ENCODE peak calls at places on chromosome 11, in ten cellular contexts. One of them, this sample, is unnamed.

GRCh38 chr11:117022526-117022925 is 75.7 kb downstream of the SIK3 start:
- DNase-seq in left lung: no peak
- DNase-seq in keratinocyte: no peak
- DNase-seq in CD4-positive, alpha-beta memory T cell: peak
- DNase-seq in upper lobe of left lung: no peak
- DNase-seq in tibial nerve: no peak
- DNase-seq in RWPE1: no peak
- DNase-seq in GM23248: no peak
- DNase-seq in neuronal stem cell: no peak
- DNase-seq in ovary: no peak
- DNase-seq in this sample: no peak

GRCh38 chr11:78645226-78646202 is 70.8 kb upstream of the NARS2 start:
- DNase-seq in neuronal stem cell: peak
- DNase-seq in left lung: peak
- DNase-seq in tibial nerve: peak
- DNase-seq in RWPE1: peak
- DNase-seq in keratinocyte: peak
- DNase-seq in GM23248: peak
- DNase-seq in ovary: peak
- DNase-seq in CD4-positive, alpha-beta memory T cell: peak
- DNase-seq in upper lobe of left lung: no peak
- DNase-seq in this sample: peak

GRCh38 chr11:46247664-46248063 is 29.8 kb upstream of the CREB3L1 start:
- DNase-seq in CD4-positive, alpha-beta memory T cell: peak
- DNase-seq in GM23248: peak
- DNase-seq in neuronal stem cell: peak
- DNase-seq in RWPE1: peak
- DNase-seq in tibial nerve: no peak
- DNase-seq in ovary: no peak
- DNase-seq in keratinocyte: no peak
- DNase-seq in upper lobe of left lung: no peak
- DNase-seq in left lung: no peak
- DNase-seq in this sample: peak

GRCh38 chr11:72039108-72039850 is 40.6 kb downstream of the IL18BP start:
- DNase-seq in left lung: no peak
- DNase-seq in CD4-positive, alpha-beta memory T cell: no peak
- DNase-seq in neuronal stem cell: no peak
- DNase-seq in ovary: peak
- DNase-seq in tibial nerve: no peak
- DNase-seq in GM23248: peak
- DNase-seq in RWPE1: no peak
- DNase-seq in upper lobe of left lung: no peak
- DNase-seq in keratinocyte: no peak
- DNase-seq in this sample: no peak

GRCh38 chr11:95682552-95682951 is 107.0 kb downstream of the FAM76B start:
- DNase-seq in left lung: no peak
- DNase-seq in upper lobe of left lung: no peak
- DNase-seq in RWPE1: no peak
- DNase-seq in keratinocyte: no peak
- DNase-seq in GM23248: peak
- DNase-seq in CD4-positive, alpha-beta memory T cell: no peak
- DNase-seq in tibial nerve: no peak
- DNase-seq in neuronal stem cell: no peak
- DNase-seq in ovary: no peak
- DNase-seq in this sample: no peak

GRCh38 chr11:128604723-128605122 is 17.4 kb upstream of the ETS1 start:
- DNase-seq in RWPE1: no peak
- DNase-seq in CD4-positive, alpha-beta memory T cell: no peak
- DNase-seq in left lung: no peak
- DNase-seq in keratinocyte: no peak
- DNase-seq in tibial nerve: no peak
- DNase-seq in GM23248: no peak
- DNase-seq in ovary: no peak
- DNase-seq in upper lobe of left lung: no peak
- DNase-seq in neuronal stem cell: no peak
- DNase-seq in this sample: no peak

GRCh38 chr11:36684840-36685800 is 87.1 kb upstream of the RAG2 start:
- DNase-seq in upper lobe of left lung: no peak
- DNase-seq in tibial nerve: no peak
- DNase-seq in ovary: no peak
- DNase-seq in RWPE1: no peak
- DNase-seq in keratinocyte: no peak
- DNase-seq in left lung: no peak
- DNase-seq in CD4-positive, alpha-beta memory T cell: peak
- DNase-seq in neuronal stem cell: no peak
- DNase-seq in GM23248: no peak
- DNase-seq in this sample: no peak

GRCh38 chr11:36311926-36312592 is 16.0 kb downstream of the PRR5L start:
- DNase-seq in CD4-positive, alpha-beta memory T cell: no peak
- DNase-seq in RWPE1: no peak
- DNase-seq in keratinocyte: no peak
- DNase-seq in tibial nerve: no peak
- DNase-seq in GM23248: peak
- DNase-seq in left lung: no peak
- DNase-seq in ovary: no peak
- DNase-seq in upper lobe of left lung: no peak
- DNase-seq in neuronal stem cell: no peak
- DNase-seq in this sample: no peak

GRCh38 chr11:61870429-61871039 is 20.8 kb downstream of the FADS3 start:
- DNase-seq in keratinocyte: no peak
- DNase-seq in RWPE1: no peak
- DNase-seq in GM23248: peak
- DNase-seq in neuronal stem cell: no peak
- DNase-seq in left lung: no peak
- DNase-seq in tibial nerve: no peak
- DNase-seq in CD4-positive, alpha-beta memory T cell: no peak
- DNase-seq in upper lobe of left lung: no peak
- DNase-seq in ovary: no peak
- DNase-seq in this sample: no peak

GRCh38 chr11:1938343-1939005 is 8.7 kb upstream of the MRPL23 start:
- DNase-seq in neuronal stem cell: no peak
- DNase-seq in tibial nerve: no peak
- DNase-seq in keratinocyte: no peak
- DNase-seq in upper lobe of left lung: peak
- DNase-seq in CD4-positive, alpha-beta memory T cell: no peak
- DNase-seq in GM23248: no peak
- DNase-seq in left lung: peak
- DNase-seq in ovary: no peak
- DNase-seq in RWPE1: no peak
- DNase-seq in this sample: no peak

GRCh38 chr11:62337682-62338181 is 484 bp downstream of the ASRGL1 start:
- DNase-seq in upper lobe of left lung: peak
- DNase-seq in CD4-positive, alpha-beta memory T cell: peak
- DNase-seq in left lung: peak
- DNase-seq in GM23248: peak
- DNase-seq in tibial nerve: no peak
- DNase-seq in neuronal stem cell: peak
- DNase-seq in keratinocyte: no peak
- DNase-seq in RWPE1: peak
- DNase-seq in ovary: peak
- DNase-seq in this sample: no peak

DNA sequence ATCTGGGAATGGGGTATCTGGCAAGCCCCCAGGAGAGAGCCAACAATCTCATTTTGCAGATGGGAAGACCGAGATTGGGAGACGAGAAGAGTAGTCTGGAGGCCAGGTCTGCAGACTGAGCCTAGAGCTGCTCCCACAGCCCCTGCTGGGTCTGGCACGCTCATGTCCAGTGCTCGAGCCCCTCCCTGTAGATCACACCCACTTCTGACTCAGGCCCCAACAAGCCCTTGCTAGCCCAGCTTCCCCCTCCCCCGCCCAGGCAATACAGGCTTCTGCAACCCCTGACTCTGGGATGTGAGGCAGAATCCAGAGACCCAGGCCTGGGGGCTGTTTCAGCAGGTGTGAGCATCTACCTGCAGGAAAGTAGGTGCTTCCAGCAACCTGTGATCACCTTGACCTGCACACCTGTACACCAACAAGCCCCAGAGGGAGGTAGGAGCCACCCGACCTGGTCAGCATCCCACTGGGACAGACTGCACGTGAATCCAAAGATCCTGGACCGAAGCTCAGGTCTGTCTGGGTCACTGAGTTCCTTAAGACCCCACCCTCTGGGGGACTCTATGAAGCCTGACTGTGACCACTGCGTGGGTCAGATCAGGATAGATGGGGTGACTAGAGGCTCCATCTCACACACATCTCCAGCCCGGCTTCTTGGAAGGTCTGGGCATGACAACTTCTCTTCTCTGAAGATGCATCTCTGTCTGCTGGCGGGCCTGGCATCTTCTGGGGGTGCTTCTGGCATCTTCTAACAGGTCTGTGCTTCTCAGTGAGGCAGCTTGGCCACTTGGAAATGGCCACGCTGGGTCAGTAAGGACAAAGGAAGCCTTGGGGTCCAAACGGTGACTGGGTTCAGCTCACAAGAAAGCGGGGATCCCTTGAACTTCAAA is 29.3 kb downstream of the LINC01488 start:
- DNase-seq in GM23248: peak
- DNase-seq in RWPE1: peak
- DNase-seq in keratinocyte: no peak
- DNase-seq in left lung: peak
- DNase-seq in CD4-positive, alpha-beta memory T cell: no peak
- DNase-seq in ovary: no peak
- DNase-seq in neuronal stem cell: no peak
- DNase-seq in upper lobe of left lung: peak
- DNase-seq in tibial nerve: no peak
- DNase-seq in this sample: no peak
- H3K27ac ChIP-seq in GM23248: no peak
- H3K27ac ChIP-seq in RWPE1: no peak
- H3K27ac ChIP-seq in keratinocyte: no peak
- H3K27ac ChIP-seq in left lung: no peak
- H3K27ac ChIP-seq in CD4-positive, alpha-beta memory T cell: no peak
- H3K27ac ChIP-seq in ovary: no peak
- H3K27ac ChIP-seq in neuronal stem cell: no peak
- H3K27ac ChIP-seq in upper lobe of left lung: no peak
- H3K27ac ChIP-seq in tibial nerve: no peak
- H3K27ac ChIP-seq in this sample: no peak

GRCh38 chr11:607020-607780 is 8.6 kb downstream of the IRF7 start:
- DNase-seq in RWPE1: no peak
- DNase-seq in upper lobe of left lung: peak
- DNase-seq in neuronal stem cell: no peak
- DNase-seq in ovary: no peak
- DNase-seq in CD4-positive, alpha-beta memory T cell: no peak
- DNase-seq in left lung: peak
- DNase-seq in GM23248: no peak
- DNase-seq in tibial nerve: no peak
- DNase-seq in keratinocyte: no peak
- DNase-seq in this sample: no peak
- H3K27ac ChIP-seq in RWPE1: peak
- H3K27ac ChIP-seq in upper lobe of left lung: no peak
- H3K27ac ChIP-seq in neuronal stem cell: no peak
- H3K27ac ChIP-seq in ovary: peak
- H3K27ac ChIP-seq in CD4-positive, alpha-beta memory T cell: no peak
- H3K27ac ChIP-seq in left lung: no peak
- H3K27ac ChIP-seq in GM23248: no peak
- H3K27ac ChIP-seq in tibial nerve: peak
- H3K27ac ChIP-seq in keratinocyte: no peak
- H3K27ac ChIP-seq in this sample: no peak

DNA sequence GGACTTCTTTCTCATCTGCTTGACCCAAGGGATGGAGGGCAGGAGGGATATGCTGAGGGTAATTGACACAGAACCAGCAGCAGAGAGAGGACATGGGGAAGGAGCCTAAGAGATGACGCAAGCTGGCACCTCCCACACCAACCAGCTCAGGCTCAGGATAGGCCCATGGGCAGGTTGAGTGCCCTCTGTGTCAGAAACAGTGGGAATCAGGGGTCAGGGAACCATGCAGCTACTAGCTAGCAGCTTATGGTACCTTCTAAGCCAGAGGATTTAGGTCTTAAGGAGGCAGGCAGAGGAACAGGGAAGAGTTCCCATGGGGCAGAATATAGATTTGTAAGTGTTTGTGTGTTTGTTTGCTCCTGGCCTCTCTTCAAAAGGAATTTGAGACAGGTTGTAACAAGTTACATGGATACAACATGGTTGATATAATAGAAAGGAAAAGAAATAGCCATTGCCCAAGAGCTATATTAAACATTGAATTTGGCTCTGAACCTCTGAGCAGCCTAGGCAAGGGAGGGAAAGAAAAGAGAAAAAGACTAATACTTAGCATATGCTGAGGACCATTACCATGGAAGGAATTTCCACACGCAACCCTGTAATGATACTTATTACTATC is 39.9 kb upstream of the NAV2 start:
- DNase-seq in GM23248: no peak
- DNase-seq in keratinocyte: no peak
- DNase-seq in upper lobe of left lung: no peak
- DNase-seq in ovary: no peak
- DNase-seq in tibial nerve: no peak
- DNase-seq in neuronal stem cell: no peak
- DNase-seq in left lung: no peak
- DNase-seq in RWPE1: peak
- DNase-seq in CD4-positive, alpha-beta memory T cell: no peak
- DNase-seq in this sample: no peak
- H3K27ac ChIP-seq in GM23248: no peak
- H3K27ac ChIP-seq in keratinocyte: no peak
- H3K27ac ChIP-seq in upper lobe of left lung: no peak
- H3K27ac ChIP-seq in ovary: no peak
- H3K27ac ChIP-seq in tibial nerve: no peak
- H3K27ac ChIP-seq in neuronal stem cell: no peak
- H3K27ac ChIP-seq in left lung: peak
- H3K27ac ChIP-seq in RWPE1: peak
- H3K27ac ChIP-seq in CD4-positive, alpha-beta memory T cell: no peak
- H3K27ac ChIP-seq in this sample: no peak

GRCh38 chr11:65636810-65637557 is 917 bp upstream of the SIPA1 start:
- DNase-seq in tibial nerve: no peak
- DNase-seq in CD4-positive, alpha-beta memory T cell: no peak
- DNase-seq in keratinocyte: no peak
- DNase-seq in RWPE1: no peak
- DNase-seq in upper lobe of left lung: peak
- DNase-seq in neuronal stem cell: no peak
- DNase-seq in ovary: no peak
- DNase-seq in left lung: no peak
- DNase-seq in GM23248: no peak
- DNase-seq in this sample: no peak
- H3K27ac ChIP-seq in tibial nerve: peak
- H3K27ac ChIP-seq in CD4-positive, alpha-beta memory T cell: peak
- H3K27ac ChIP-seq in keratinocyte: no peak
- H3K27ac ChIP-seq in RWPE1: peak
- H3K27ac ChIP-seq in upper lobe of left lung: peak
- H3K27ac ChIP-seq in neuronal stem cell: peak
- H3K27ac ChIP-seq in ovary: peak
- H3K27ac ChIP-seq in left lung: peak
- H3K27ac ChIP-seq in GM23248: no peak
- H3K27ac ChIP-seq in this sample: no peak

This sample was measured in CD8-positive, alpha-beta T cell.